ENCODE peak calls at places on chromosome 21, in six cellular contexts. J is lung; Y is left cardiac atrium; R is CD8-positive, alpha-beta T cell; U is stimulated activated naive CD8-positive, alpha-beta T cell treated with anti-CD3 and anti-CD28 coated beads, Interleukin-15, Interleukin-2, amounts not matched to agents 100 U/mL and 50 U/mL, for 24 hours; H is CD4-positive, alpha-beta T cell. O is an unnamed sample.

GRCh38 chr21:36551326-36551725 is 71.4 kb upstream of the CLDN14 start:
- ATAC-seq in J (no peak), Y (no peak), R (no peak), U (no peak), H (no peak), O (no peak)

GRCh38 chr21:45142469-45142868 is 68.1 kb downstream of the ADARB1 start:
- ATAC-seq in J (no peak), Y (no peak), R (no peak), U (no peak), H (no peak), O (no peak)

GRCh38 chr21:31922881-31923280 is 50.1 kb downstream of the HUNK start:
- ATAC-seq in J (no peak), Y (no peak), R (no peak), U (no peak), H (no peak), O (no peak)

GRCh38 chr21:21632926-21633325 is 634.7 kb downstream of the NCAM2 start:
- ATAC-seq in J (no peak), Y (no peak), R (no peak), U (no peak), H (no peak), O (no peak)

GRCh38 chr21:33843216-33843615 is 72.4 kb downstream of the ATP5PO start:
- ATAC-seq in J (no peak), Y (peak; percentile 80), R (no peak), U (no peak), H (no peak), O (no peak)

GRCh38 chr21:34912022-34912933 is 136.8 kb downstream of the RUNX1 start:
- ATAC-seq in J (no peak), Y (no peak), R (no peak), U (peak; percentile 29), H (no peak), O (no peak)

GRCh38 chr21:28256420-28256831 is 736.3 kb downstream of the LTN1 start:
- ATAC-seq in J (no peak), Y (no peak), R (no peak), U (no peak), H (no peak), O (no peak)

GRCh38 chr21:25657140-25657539 is 18.1 kb downstream of the JAM2 start:
- ATAC-seq in J (no peak), Y (no peak), R (no peak), U (no peak), H (no peak), O (no peak)

GRCh38 chr21:32653326-32653901 is 41.2 kb upstream of the CFAP298 start:
- ATAC-seq in J (peak; percentile 62), Y (no peak), R (peak; percentile 52), U (peak; percentile 52), H (peak; percentile 62), O (peak; percentile 62)

GRCh38 chr21:42465008-42465878 is 30.8 kb downstream of the RSPH1 start:
- ATAC-seq in J (no peak), Y (no peak), R (no peak), U (peak; percentile 30), H (no peak), O (no peak)

GRCh38 chr21:34801519-34802132 is 132.8 kb downstream of the CLIC6 start:
- ATAC-seq in J (no peak), Y (no peak), R (peak; percentile 46), U (no peak), H (no peak), O (peak; percentile 61)

GRCh38 chr21:34950980-34951379 is 98.1 kb downstream of the RUNX1 start:
- ATAC-seq in J (no peak), Y (no peak), R (no peak), U (no peak), H (no peak), O (no peak)

GRCh38 chr21:34989337-34990151 is 59.6 kb downstream of the RUNX1 start:
- ATAC-seq in J (no peak), Y (no peak), R (no peak), U (peak; percentile 80), H (peak; percentile 13), O (no peak)

GRCh38 chr21:27647921-27648320 is 681.0 kb upstream of the ADAMTS5 start:
- ATAC-seq in J (no peak), Y (no peak), R (no peak), U (no peak), H (no peak), O (no peak)

GRCh38 chr21:25402134-25402957 is 204.9 kb downstream of the MRPL39 start:
- ATAC-seq in J (no peak), Y (no peak), R (no peak), U (peak; percentile 79), H (no peak), O (no peak)

GRCh38 chr21:34967509-34968289 is 81.4 kb downstream of the RUNX1 start:
- ATAC-seq in J (no peak), Y (no peak), R (peak; percentile 61), U (peak; percentile 84), H (peak; percentile 43), O (peak; percentile 66)

GRCh38 chr21:39715804-39716397 is 29.1 kb upstream of the IGSF5 start:
- ATAC-seq in J (no peak), Y (peak; percentile 15), R (no peak), U (no peak), H (no peak), O (peak; percentile 29)

GRCh38 chr21:42740405-42740909 is 87.0 kb downstream of the PDE9A start:
- ATAC-seq in J (no peak), Y (no peak), R (no peak), U (no peak), H (no peak), O (no peak)

GRCh38 chr21:38139380-38140168 is 117.2 kb upstream of the KCNJ15 start:
- ATAC-seq in J (peak; percentile 9), Y (no peak), R (no peak), U (no peak), H (no peak), O (peak; percentile 35)

GRCh38 chr21:26795866-26796329 is 49.3 kb downstream of the ADAMTS1 start:
- ATAC-seq in J (no peak), Y (peak; percentile 87), R (no peak), U (no peak), H (no peak), O (no peak)

GRCh38 chr21:34296878-34297277 is 66.9 kb upstream of the KCNE2 start:
- ATAC-seq in J (no peak), Y (peak; percentile 47), R (no peak), U (no peak), H (no peak), O (no peak)